ENCODE peak calls at places on chromosomes 7 and 10, in four cellular contexts. U is CD8-positive, alpha-beta T cell; X is amygdala; O is HEK293T. I is an unnamed sample.

GRCh38 chr7:115085421-115085820 is 163.5 kb downstream of the MDFIC start:
- DNase-seq in U (no peak), O (no peak), X (no peak), I (no peak)

GRCh38 chr10:71761541-71762113 is 11.7 kb downstream of the VSIR start:
- DNase-seq in U (no peak), O (no peak), X (no peak), I (no peak)

GRCh38 chr10:63583909-63584747 is 62.9 kb downstream of the REEP3 start:
- DNase-seq in O (no peak), X (no peak), U (no peak), I (no peak)

GRCh38 chr10:59991661-59992060 is 85.3 kb upstream of the CCDC6 start:
- DNase-seq in X (no peak), O (peak), U (no peak), I (peak)

GRCh38 chr10:88896336-88897018 is 16.4 kb downstream of the STAMBPL1 start:
- DNase-seq in X (no peak), O (no peak), U (no peak), I (no peak)

GRCh38 chr7:71679480-71679879 is 547.5 kb downstream of the GALNT17 start:
- DNase-seq in O (no peak), U (no peak), X (no peak), I (no peak)

GRCh38 chr10:61899663-61899996 is 1.9 kb upstream of the ARID5B start:
- DNase-seq in X (no peak), U (no peak), O (no peak), I (no peak)

GRCh38 chr10:29636178-29636577 is 1.4 kb upstream of the SVIL start:
- DNase-seq in O (no peak), X (no peak), U (no peak), I (peak)

GRCh38 chr10:67884842-67885680 is 605 bp downstream of the SIRT1 start:
- DNase-seq in O (peak), X (peak), U (peak), I (peak)

GRCh38 chr7:100827330-100828226 is at the start of gene EPHB4:
- DNase-seq in U (no peak), X (no peak), O (peak), I (peak)

GRCh38 chr10:104066945-104067344 is 18.7 kb downstream of the COL17A1 start:
- DNase-seq in O (no peak), U (no peak), X (no peak), I (no peak)

GRCh38 chr7:140638311-140638791 is 2.3 kb downstream of the DENND2A start:
- DNase-seq in U (no peak), X (no peak), O (no peak), I (no peak)

GRCh38 chr7:1848911-1849311 is 178.8 kb downstream of the ELFN1 start:
- DNase-seq in U (no peak), O (no peak), X (no peak), I (no peak)

GRCh38 chr7:32074787-32075570 is 4.8 kb upstream of the PDE1C start:
- DNase-seq in U (no peak), O (no peak), X (peak), I (no peak)

GRCh38 chr7:133512560-133512959 is 259.7 kb downstream of the EXOC4 start:
- DNase-seq in O (no peak), X (no peak), U (no peak), I (no peak)

GRCh38 chr7:3696113-3696512 is 395.1 kb downstream of the SDK1 start:
- DNase-seq in U (no peak), X (no peak), O (no peak), I (no peak)

GRCh38 chr10:131211146-131211545 is 100.4 kb downstream of the TCERG1L start:
- DNase-seq in U (no peak), O (no peak), X (no peak), I (no peak)

GRCh38 chr10:127125331-127125730 is 71.1 kb downstream of the INSYN2A start:
- DNase-seq in U (no peak), X (no peak), O (no peak), I (no peak)

GRCh38 chr7:134985894-134986362 is 380 bp upstream of the AGBL3 start:
- DNase-seq in U (no peak), X (no peak), O (no peak), I (no peak)

GRCh38 chr7:77738871-77739270 is 42.6 kb downstream of the RSBN1L start:
- DNase-seq in X (no peak), U (no peak), O (no peak), I (no peak)

GRCh38 chr7:138495485-138495884 is 35.4 kb downstream of the TRIM24 start:
- DNase-seq in U (no peak), X (no peak), O (no peak), I (no peak)

GRCh38 chr10:122208616-122209430 is 62.3 kb upstream of the BTBD16 start:
- DNase-seq in X (no peak), U (no peak), O (no peak), I (no peak)

GRCh38 chr7:34851431-34851830 is 185.9 kb downstream of the DPY19L1 start:
- DNase-seq in U (no peak), X (no peak), O (no peak), I (no peak)

GRCh38 chr10:117948493-117948892 is 98.2 kb downstream of the RAB11FIP2 start:
- DNase-seq in U (no peak), O (peak), X (no peak), I (no peak)

GRCh38 chr10:78964952-78965633 is 103.7 kb upstream of the ZMIZ1 start:
- DNase-seq in O (no peak), U (no peak), X (peak), I (peak)

GRCh38 chr7:41222704-41223103 is 480.2 kb downstream of the INHBA start:
- DNase-seq in U (no peak), O (no peak), X (no peak), I (no peak)

GRCh38 chr10:124387078-124387874 is 31.4 kb downstream of the OAT start:
- DNase-seq in O (no peak), U (no peak), X (no peak), I (peak)

GRCh38 chr7:70379210-70379609 is 752.7 kb upstream of the GALNT17 start:
- DNase-seq in O (no peak), X (no peak), U (no peak), I (no peak)

GRCh38 chr10:131242007-131242406 is 69.5 kb downstream of the TCERG1L start:
- DNase-seq in X (no peak), U (no peak), O (peak), I (no peak)

GRCh38 chr10:124011464-124011863 is 81.9 kb downstream of the CHST15 start:
- DNase-seq in X (no peak), U (no peak), O (no peak), I (no peak)

GRCh38 chr7:154848464-154848863 is 154.5 kb downstream of the PAXIP1 start:
- DNase-seq in U (no peak), O (no peak), X (no peak), I (no peak)

GRCh38 chr7:38736135-38736534 is 105.0 kb upstream of the AMPH start:
- DNase-seq in U (no peak), X (no peak), O (no peak), I (no peak)

GRCh38 chr7:113128028-113128427 is 9.7 kb upstream of the SMIM30 start:
- DNase-seq in X (no peak), U (no peak), O (no peak), I (peak)

GRCh38 chr10:87767253-87767652 is 50.8 kb downstream of the ATAD1 start:
- DNase-seq in O (no peak), X (no peak), U (no peak), I (no peak)

GRCh38 chr10:119203006-119203405 is 4.4 kb upstream of the GRK5 start:
- DNase-seq in O (no peak), U (no peak), X (no peak), I (no peak)

GRCh38 chr7:140069298-140069949 is 6.7 kb upstream of the PARP12 start:
- DNase-seq in O (no peak), X (no peak), U (no peak), I (no peak)

GRCh38 chr10:71077143-71077581 is 135.2 kb upstream of the UNC5B start:
- DNase-seq in U (no peak), X (no peak), O (no peak), I (no peak)

GRCh38 chr7:80918406-80918805 is 445 bp downstream of the SEMA3C start:
- DNase-seq in O (no peak), U (no peak), X (no peak), I (peak)

GRCh38 chr10:84531396-84531795 is 203.0 kb downstream of the CCSER2 start:
- DNase-seq in O (no peak), X (no peak), U (no peak), I (no peak)

GRCh38 chr7:132407764-132408163 is 168.5 kb downstream of the PLXNA4 start:
- DNase-seq in U (no peak), X (no peak), O (no peak), I (no peak)